ENCODE peak calls at places on chromosomes 16 and 17, in five cellular contexts. L is fibroblast of lung; S is spleen; T is OCI-LY7; V is naive thymus-derived CD4-positive, alpha-beta T cell. N is an unnamed sample.

GRCh38 chr17:78822552-78822951 is 18.1 kb downstream of the USP36 start:
- DNase-seq in V (no peak), S (peak; percentile 48), T (no peak), L (peak; percentile 100), N (no peak)

GRCh38 chr17:17347956-17348871 is 45.0 kb downstream of the NT5M start:
- DNase-seq in S (peak; percentile 48), L (no peak), T (no peak), V (no peak), N (no peak)

GRCh38 chr17:20116683-20117309 is 107.6 kb downstream of the SPECC1 start:
- DNase-seq in V (peak; percentile 30), L (peak; percentile 30), S (no peak), T (peak; percentile 65), N (peak; percentile 64)

GRCh38 chr16:68718596-68718995 is 18.5 kb upstream of the CDH1 start:
- DNase-seq in V (no peak), T (no peak), S (no peak), L (no peak), N (no peak)

GRCh38 chr17:58136669-58137279 is 11.4 kb upstream of the OR4D1 start:
- DNase-seq in V (no peak), L (no peak), T (peak; percentile 44), S (no peak), N (no peak)

GRCh38 chr16:62034236-62035114 is 1.8 kb downstream of the CDH8 start:
- DNase-seq in L (no peak), V (no peak), T (no peak), S (no peak), N (no peak)

GRCh38 chr17:56690441-56691291 is 97.2 kb downstream of the NOG start:
- DNase-seq in S (no peak), V (no peak), T (no peak), L (no peak), N (no peak)

GRCh38 chr17:71361691-71362450 is 758.9 kb upstream of the SOX9 start:
- DNase-seq in L (peak; percentile 84), V (no peak), S (no peak), T (no peak), N (no peak)

GRCh38 chr16:71637398-71637797 is 11.4 kb downstream of the MARVELD3 start:
- DNase-seq in V (no peak), S (no peak), T (no peak), L (peak; percentile 87), N (no peak)

GRCh38 chr16:16933861-16934260 is 536.9 kb downstream of the XYLT1 start:
- DNase-seq in V (no peak), T (no peak), L (no peak), S (no peak), N (no peak)

GRCh38 chr16:19393226-19394074 is 24.2 kb upstream of the TMC5 start:
- DNase-seq in T (no peak), V (no peak), L (peak; percentile 87), S (no peak), N (no peak)

GRCh38 chr16:81973737-81974136 is 37.5 kb downstream of the SDR42E1 start:
- DNase-seq in S (no peak), T (no peak), L (no peak), V (no peak), N (no peak)

GRCh38 chr16:15523092-15523541 is 88.7 kb downstream of the BMERB1 start:
- DNase-seq in V (no peak), L (no peak), T (peak; percentile 50), S (no peak), N (no peak)

GRCh38 chr17:55273579-55274370 is 9.0 kb downstream of the HLF start:
- DNase-seq in S (no peak), T (no peak), L (no peak), V (no peak), N (no peak)

GRCh38 chr17:82300707-82301270 is 16.6 kb downstream of the CD7 start:
- DNase-seq in T (peak; percentile 79), L (peak; percentile 30), S (peak; percentile 96), V (peak; percentile 46), N (peak; percentile 67)

GRCh38 chr16:88533945-88534641 is 36.1 kb upstream of the ZC3H18 start:
- DNase-seq in V (peak; percentile 69), T (peak; percentile 87), S (peak; percentile 95), L (peak; percentile 48), N (peak; percentile 81)

GRCh38 chr16:8849411-8850011 is 19.3 kb downstream of the CARHSP1 start:
- DNase-seq in S (peak; percentile 54), V (no peak), T (no peak), L (peak; percentile 46), N (no peak)

GRCh38 chr17:50792132-50792531 is 24.8 kb upstream of the ANKRD40CL start:
- DNase-seq in S (no peak), L (no peak), V (no peak), T (no peak), N (no peak)

GRCh38 chr16:77190190-77190477 is 856 bp upstream of the MON1B start:
- DNase-seq in T (no peak), S (no peak), V (no peak), L (no peak), N (no peak)
- H3K27ac ChIP-seq in T (peak overlapping the region; percentile 93), S (peak overlapping the region; percentile 93), V (peak overlapping the region; percentile 86), L (peak overlapping the region; percentile 94), N (peak overlapping the region; percentile 93)

GRCh38 chr17:74769266-74769855 is 6.8 kb downstream of the NAT9 start:
- DNase-seq in S (no peak), V (no peak), T (no peak), L (no peak), N (no peak)
- H3K36me3 ChIP-seq in S (peaks cover 98% of the 10 kb centered on the region), V (peaks cover 93% of the 10 kb centered on the region), T (peaks cover 86% of the 10 kb centered on the region), L (peaks cover 22% of the 10 kb centered on the region), N (peaks cover 85% of the 10 kb centered on the region)

GRCh38 chr16:35686595-35686994 is 2227.2 kb downstream of the TP53TG3F start:
- DNase-seq in T (no peak), V (no peak), S (no peak), L (no peak), N (no peak)
- H3K9me3 ChIP-seq in T (peaks cover 4% of the 10 kb centered on the region), V (peaks cover 71% of the 10 kb centered on the region), S (peaks cover 97% of the 10 kb centered on the region), L (no peaks in the 10 kb centered on the region), N (no peaks in the 10 kb centered on the region)

DNA sequence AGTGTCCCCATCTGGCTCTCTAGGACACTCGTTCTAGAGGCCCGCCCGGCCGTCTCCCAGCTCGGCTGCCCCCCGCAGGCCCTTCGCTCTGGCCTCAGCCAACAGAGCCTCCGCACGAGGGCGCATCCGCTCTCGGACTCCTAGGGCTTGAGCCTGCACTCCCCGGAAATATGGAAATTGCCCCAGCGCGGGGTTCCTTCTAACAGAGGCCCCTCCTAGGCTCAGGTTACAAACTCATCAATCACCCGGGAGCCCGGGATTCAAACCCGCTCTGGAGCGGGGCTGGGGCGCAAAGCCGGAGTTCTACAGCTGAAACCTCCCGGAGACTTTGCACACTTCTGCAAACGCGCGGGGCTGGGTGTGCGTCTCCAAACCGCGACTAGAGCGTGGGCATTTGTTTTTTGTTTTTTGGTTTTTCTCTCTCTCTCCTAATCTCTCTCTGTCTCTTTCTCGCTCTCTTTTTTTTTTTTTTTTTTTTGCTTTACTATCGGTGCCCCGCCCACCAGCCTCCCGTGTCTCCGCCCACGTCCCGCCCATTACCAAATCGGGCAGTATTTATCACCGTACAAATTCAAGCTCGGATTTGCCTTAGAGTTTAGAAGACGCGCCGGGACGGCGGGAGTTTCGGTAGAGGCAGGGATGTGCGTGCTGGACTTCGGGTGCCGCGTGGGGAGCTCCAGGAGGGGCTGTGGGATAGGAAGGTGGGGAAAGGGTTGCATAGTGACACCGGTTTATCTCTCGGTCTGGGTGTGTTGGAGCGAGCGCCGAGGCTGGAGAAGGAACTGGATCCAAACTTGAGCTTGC is 2.4 kb upstream of the FOXL1 start:
- DNase-seq in V (no peak), S (peak; percentile 80), T (peak; percentile 63), L (peak; percentile 97), N (no peak)
- H3K27ac ChIP-seq in V (no peak overlapping the region), S (no peak overlapping the region), T (no peak overlapping the region), L (peak overlapping the region; percentile 97), N (no peak overlapping the region)

GRCh38 chr16:84764970-84765369 is 54.8 kb upstream of the CRISPLD2 start:
- DNase-seq in V (no peak), T (no peak), S (no peak), L (no peak), N (no peak)

GRCh38 chr16:84765606-84766580 is 53.9 kb upstream of the CRISPLD2 start:
- DNase-seq in L (no peak), T (no peak), V (peak; percentile 61), S (no peak), N (peak; percentile 36)

GRCh38 chr16:84761448-84762368 is 58.1 kb upstream of the CRISPLD2 start:
- DNase-seq in L (peak; percentile 38), V (no peak), T (no peak), S (no peak), N (no peak)

GRCh38 chr16:84763164-84763563 is 56.6 kb upstream of the CRISPLD2 start:
- DNase-seq in S (no peak), V (no peak), L (no peak), T (no peak), N (no peak)

DNA sequence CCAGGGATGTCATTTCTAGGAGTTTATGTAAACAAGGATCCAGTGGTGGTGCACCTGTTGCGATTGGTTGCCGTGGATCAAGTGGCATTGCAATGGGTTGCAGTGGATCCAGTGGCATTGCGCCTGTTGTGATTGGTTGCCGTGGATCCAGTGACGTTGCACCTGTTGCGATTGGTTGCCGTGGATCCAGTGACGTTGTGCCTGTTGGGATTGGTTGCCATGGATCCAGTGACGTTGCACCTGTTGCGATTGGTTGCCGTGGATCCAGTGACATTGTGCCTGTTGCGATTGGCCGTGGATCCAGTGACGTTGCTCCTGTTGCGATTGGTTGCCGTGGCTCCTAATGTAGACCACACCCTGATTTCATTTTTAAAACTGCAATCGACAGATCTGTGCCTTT is 56.2 kb upstream of the CRISPLD2 start:
- DNase-seq in V (no peak), S (no peak), L (no peak), T (no peak), N (no peak)
- H3K36me3 ChIP-seq in V (peaks cover 65% of the 10 kb centered on the region), S (peaks cover 100% of the 10 kb centered on the region), L (peaks cover 14% of the 10 kb centered on the region), T (peaks cover 93% of the 10 kb centered on the region), N (peaks cover 52% of the 10 kb centered on the region)

DNA sequence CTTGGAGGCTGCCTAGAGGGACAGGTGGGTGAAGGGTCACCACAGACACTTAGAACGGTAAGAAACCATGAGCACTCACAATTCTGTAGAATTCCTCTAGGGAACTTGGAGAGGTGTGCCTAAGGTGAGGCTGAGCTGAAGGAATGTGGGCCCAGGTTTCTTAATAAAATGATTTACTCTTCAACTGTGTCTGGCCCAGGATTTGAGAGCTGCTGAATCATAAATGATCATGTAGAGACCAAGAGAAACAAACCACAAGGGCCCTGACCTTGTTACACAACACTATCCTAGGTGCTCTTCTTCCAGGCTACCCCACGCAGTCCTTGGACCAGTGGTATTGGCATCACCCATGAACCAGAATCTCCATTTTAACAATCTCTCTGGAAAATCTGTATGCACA is 27.7 kb downstream of the ZNF18 start:
- DNase-seq in V (no peak), T (no peak), L (no peak), S (no peak), N (no peak)
- H3K9me3 ChIP-seq in V (peaks cover 23% of the 10 kb centered on the region), T (peaks cover 14% of the 10 kb centered on the region), L (no peaks in the 10 kb centered on the region), S (peaks cover 49% of the 10 kb centered on the region), N (peaks cover 12% of the 10 kb centered on the region)

GRCh38 chr17:43142153-43142552 is 17.0 kb upstream of the BRCA1 start:
- DNase-seq in V (no peak), T (no peak), L (no peak), S (no peak), N (no peak)

GRCh38 chr17:43140396-43141332 is 15.5 kb upstream of the BRCA1 start:
- DNase-seq in T (no peak), V (no peak), S (no peak), L (no peak), N (no peak)

GRCh38 chr17:43151880-43152456 is 19.0 kb upstream of the NBR1 start:
- DNase-seq in L (no peak), T (no peak), S (no peak), V (no peak), N (no peak)

GRCh38 chr17:43146649-43147048 is 21.5 kb upstream of the BRCA1 start:
- DNase-seq in T (no peak), S (no peak), V (no peak), L (no peak), N (no peak)
- H3K27ac ChIP-seq in T (no peak overlapping the region), S (no peak overlapping the region), V (no peak overlapping the region), L (no peak overlapping the region), N (no peak overlapping the region)

GRCh38 chr17:42129109-42129837 is 6.7 kb downstream of the HSPB9 start:
- DNase-seq in S (no peak), V (no peak), T (no peak), L (no peak), N (no peak)
- H3K36me3 ChIP-seq in S (peaks cover 65% of the 10 kb centered on the region), V (peaks cover 65% of the 10 kb centered on the region), T (peaks cover 71% of the 10 kb centered on the region), L (peaks cover 22% of the 10 kb centered on the region), N (peaks cover 57% of the 10 kb centered on the region)